ENCODE peak calls at places on chromosome 19, in six cellular contexts. One of them, this sample, is unnamed.

GRCh38 chr19:48396010-48396870 is 2.8 kb downstream of the GRIN2D start:
- DNase-seq in GM12878: no peak
- DNase-seq in left lung: no peak
- DNase-seq in hepatocyte: no peak
- DNase-seq in body of pancreas: no peak
- DNase-seq in tibial nerve: no peak
- DNase-seq in this sample: no peak

GRCh38 chr19:3357731-3358391 is 8.5 kb upstream of the NFIC start:
- DNase-seq in GM12878: no peak
- DNase-seq in left lung: no peak
- DNase-seq in hepatocyte: no peak
- DNase-seq in body of pancreas: peak; percentile 45
- DNase-seq in tibial nerve: no peak
- DNase-seq in this sample: no peak

GRCh38 chr19:13505164-13505695 is 1.0 kb downstream of the CACNA1A start:
- DNase-seq in GM12878: no peak
- DNase-seq in left lung: no peak
- DNase-seq in hepatocyte: no peak
- DNase-seq in body of pancreas: no peak
- DNase-seq in tibial nerve: no peak
- DNase-seq in this sample: no peak

GRCh38 chr19:2680808-2681207 is 21.7 kb downstream of the GNG7 start:
- DNase-seq in GM12878: peak; percentile 81
- DNase-seq in left lung: no peak
- DNase-seq in hepatocyte: no peak
- DNase-seq in body of pancreas: no peak
- DNase-seq in tibial nerve: no peak
- DNase-seq in this sample: no peak

GRCh38 chr19:2575734-2576481 is 100.0 kb downstream of the GADD45B start:
- DNase-seq in GM12878: no peak
- DNase-seq in left lung: no peak
- DNase-seq in hepatocyte: peak; percentile 68
- DNase-seq in body of pancreas: peak; percentile 48
- DNase-seq in tibial nerve: peak; percentile 84
- DNase-seq in this sample: peak; percentile 68

GRCh38 chr19:48836089-48837017 is at the start of gene HSD17B14:
- DNase-seq in GM12878: no peak
- DNase-seq in left lung: peak; percentile 80
- DNase-seq in hepatocyte: peak; percentile 78
- DNase-seq in body of pancreas: peak; percentile 23
- DNase-seq in tibial nerve: no peak
- DNase-seq in this sample: peak; percentile 75

GRCh38 chr19:17855333-17856152 is 4.2 kb upstream of the RPL18A start:
- DNase-seq in GM12878: peak; percentile 37
- DNase-seq in left lung: peak; percentile 98
- DNase-seq in hepatocyte: peak; percentile 89
- DNase-seq in body of pancreas: peak; percentile 92
- DNase-seq in tibial nerve: peak; percentile 93
- DNase-seq in this sample: peak; percentile 92

GRCh38 chr19:1816530-1817298 is 4.6 kb upstream of the ATP8B3 start:
- DNase-seq in GM12878: no peak
- DNase-seq in left lung: peak; percentile 72
- DNase-seq in hepatocyte: no peak
- DNase-seq in body of pancreas: no peak
- DNase-seq in tibial nerve: no peak
- DNase-seq in this sample: no peak

GRCh38 chr19:10086904-10087256 is 763 bp downstream of the SHFL start:
- DNase-seq in GM12878: no peak
- DNase-seq in left lung: peak; percentile 83
- DNase-seq in hepatocyte: no peak
- DNase-seq in body of pancreas: no peak
- DNase-seq in tibial nerve: no peak
- DNase-seq in this sample: no peak

GRCh38 chr19:44142014-44142523 is 715 bp downstream of the ZNF234 start:
- DNase-seq in GM12878: no peak
- DNase-seq in left lung: no peak
- DNase-seq in hepatocyte: peak; percentile 16
- DNase-seq in body of pancreas: peak; percentile 7
- DNase-seq in tibial nerve: no peak
- DNase-seq in this sample: no peak

GRCh38 chr19:32858559-32858958 is 11.0 kb downstream of the SLC7A9 start:
- DNase-seq in GM12878: no peak
- DNase-seq in left lung: peak; percentile 35
- DNase-seq in hepatocyte: no peak
- DNase-seq in body of pancreas: no peak
- DNase-seq in tibial nerve: no peak
- DNase-seq in this sample: peak; percentile 48

GRCh38 chr19:39194832-39195542 is 1.8 kb upstream of the NCCRP1 start:
- DNase-seq in GM12878: no peak
- DNase-seq in left lung: no peak
- DNase-seq in hepatocyte: no peak
- DNase-seq in body of pancreas: peak; percentile 65
- DNase-seq in tibial nerve: no peak
- DNase-seq in this sample: no peak

GRCh38 chr19:29266001-29266400 is 53.0 kb upstream of the UQCRFS1 start:
- DNase-seq in GM12878: no peak
- DNase-seq in left lung: no peak
- DNase-seq in hepatocyte: no peak
- DNase-seq in body of pancreas: no peak
- DNase-seq in tibial nerve: no peak
- DNase-seq in this sample: peak; percentile 13

GRCh38 chr19:5580116-5580515 is 12.4 kb upstream of the TINCR start:
- DNase-seq in GM12878: no peak
- DNase-seq in left lung: no peak
- DNase-seq in hepatocyte: no peak
- DNase-seq in body of pancreas: no peak
- DNase-seq in tibial nerve: no peak
- DNase-seq in this sample: no peak

GRCh38 chr19:4537953-4538600 is 1.8 kb downstream of the LRG1 start:
- DNase-seq in GM12878: no peak
- DNase-seq in left lung: no peak
- DNase-seq in hepatocyte: peak; percentile 2
- DNase-seq in body of pancreas: no peak
- DNase-seq in tibial nerve: no peak
- DNase-seq in this sample: no peak

GRCh38 chr19:5436101-5436947 is 18.9 kb upstream of the ZNRF4 start:
- DNase-seq in GM12878: no peak
- DNase-seq in left lung: no peak
- DNase-seq in hepatocyte: peak; percentile 68
- DNase-seq in body of pancreas: no peak
- DNase-seq in tibial nerve: no peak
- DNase-seq in this sample: no peak

GRCh38 chr19:6654347-6655310 is 15.3 kb downstream of the TNFSF14 start:
- DNase-seq in GM12878: no peak
- DNase-seq in left lung: no peak
- DNase-seq in hepatocyte: no peak
- DNase-seq in body of pancreas: no peak
- DNase-seq in tibial nerve: no peak
- DNase-seq in this sample: no peak

GRCh38 chr19:50648659-50649058 is 586 bp upstream of the C19orf81 start:
- DNase-seq in GM12878: no peak
- DNase-seq in left lung: no peak
- DNase-seq in hepatocyte: no peak
- DNase-seq in body of pancreas: no peak
- DNase-seq in tibial nerve: no peak
- DNase-seq in this sample: no peak

GRCh38 chr19:39263912-39264305 is 4.3 kb upstream of the IFNL2 start:
- DNase-seq in GM12878: no peak
- DNase-seq in left lung: no peak
- DNase-seq in hepatocyte: no peak
- DNase-seq in body of pancreas: peak; percentile 36
- DNase-seq in tibial nerve: no peak
- DNase-seq in this sample: peak; percentile 52

GRCh38 chr19:42683917-42684513 is 56.3 kb downstream of the PSG3 start:
- DNase-seq in GM12878: no peak
- DNase-seq in left lung: no peak
- DNase-seq in hepatocyte: no peak
- DNase-seq in body of pancreas: no peak
- DNase-seq in tibial nerve: peak; percentile 25
- DNase-seq in this sample: no peak

GRCh38 chr19:35194022-35194984 is 34.2 kb downstream of the FAM187B start:
- DNase-seq in GM12878: no peak
- DNase-seq in left lung: no peak
- DNase-seq in hepatocyte: no peak
- DNase-seq in body of pancreas: no peak
- DNase-seq in tibial nerve: no peak
- DNase-seq in this sample: no peak

GRCh38 chr19:35204799-35205732 is 23.5 kb downstream of the FAM187B start:
- DNase-seq in GM12878: peak; percentile 87
- DNase-seq in left lung: no peak
- DNase-seq in hepatocyte: no peak
- DNase-seq in body of pancreas: no peak
- DNase-seq in tibial nerve: peak; percentile 28
- DNase-seq in this sample: no peak

GRCh38 chr19:35202722-35203674 is 25.5 kb downstream of the FAM187B start:
- DNase-seq in GM12878: no peak
- DNase-seq in left lung: no peak
- DNase-seq in hepatocyte: no peak
- DNase-seq in body of pancreas: no peak
- DNase-seq in tibial nerve: no peak
- DNase-seq in this sample: no peak

GRCh38 chr19:35195822-35196221 is 32.7 kb downstream of the FAM187B start:
- DNase-seq in GM12878: peak; percentile 30
- DNase-seq in left lung: no peak
- DNase-seq in hepatocyte: peak; percentile 32
- DNase-seq in body of pancreas: no peak
- DNase-seq in tibial nerve: no peak
- DNase-seq in this sample: no peak

GRCh38 chr19:35199481-35199880 is 29.1 kb downstream of the FAM187B start:
- DNase-seq in GM12878: no peak
- DNase-seq in left lung: no peak
- DNase-seq in hepatocyte: no peak
- DNase-seq in body of pancreas: no peak
- DNase-seq in tibial nerve: no peak
- DNase-seq in this sample: no peak
- H3K4me3 ChIP-seq in GM12878: no peak overlapping the region
- H3K4me3 ChIP-seq in left lung: no peak overlapping the region
- H3K4me3 ChIP-seq in hepatocyte: no peak overlapping the region
- H3K4me3 ChIP-seq in body of pancreas: no peak overlapping the region
- H3K4me3 ChIP-seq in tibial nerve: no peak overlapping the region
- H3K4me3 ChIP-seq in this sample: no peak overlapping the region

GRCh38 chr19:15810335-15810734 is 5.1 kb downstream of the OR10H1 start:
- DNase-seq in GM12878: no peak
- DNase-seq in left lung: no peak
- DNase-seq in hepatocyte: no peak
- DNase-seq in body of pancreas: peak; percentile 10
- DNase-seq in tibial nerve: peak; percentile 14
- DNase-seq in this sample: no peak
- H3K9me3 ChIP-seq in GM12878: no peaks in the 10 kb centered on the region
- H3K9me3 ChIP-seq in left lung: no peaks in the 10 kb centered on the region
- H3K9me3 ChIP-seq in hepatocyte: no peaks in the 10 kb centered on the region
- H3K9me3 ChIP-seq in body of pancreas: no peaks in the 10 kb centered on the region
- H3K9me3 ChIP-seq in tibial nerve: no peaks in the 10 kb centered on the region
- H3K9me3 ChIP-seq in this sample: no peaks in the 10 kb centered on the region

DNA sequence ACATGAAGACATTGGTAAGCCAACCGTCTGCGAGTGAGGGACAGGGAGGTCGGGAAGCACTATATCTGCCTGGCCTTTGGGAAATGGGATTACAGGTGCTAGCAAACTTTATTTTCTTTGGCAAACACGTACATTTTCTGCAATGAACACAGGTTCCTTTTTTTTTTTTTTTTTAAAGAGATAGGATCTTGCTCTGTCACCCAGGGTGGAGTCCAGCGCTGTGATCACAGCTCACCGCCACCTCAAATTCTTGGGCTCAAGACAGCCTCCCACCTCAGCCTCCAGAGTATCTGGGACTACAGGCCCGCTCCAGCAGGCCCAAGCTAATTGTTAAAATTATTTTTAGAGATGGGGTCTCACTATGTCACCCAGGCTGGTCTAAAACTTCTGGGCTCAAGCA is 24.2 kb downstream of the ELAVL1 start:
- DNase-seq in GM12878: no peak
- DNase-seq in left lung: no peak
- DNase-seq in hepatocyte: no peak
- DNase-seq in body of pancreas: no peak
- DNase-seq in tibial nerve: no peak
- DNase-seq in this sample: no peak
- TF ChIP-seq CTCF in GM12878: no peak
- TF ChIP-seq CTCF in left lung: no peak
- TF ChIP-seq CTCF in hepatocyte: no peak
- TF ChIP-seq CTCF in body of pancreas: no peak
- TF ChIP-seq CTCF in tibial nerve: no peak
- TF ChIP-seq CTCF in this sample: no peak

GRCh38 chr19:459724-460511 is 915 bp downstream of the SHC2 start:
- DNase-seq in GM12878: no peak
- DNase-seq in left lung: peak; percentile 81
- DNase-seq in hepatocyte: peak; percentile 92
- DNase-seq in body of pancreas: peak; percentile 83
- DNase-seq in tibial nerve: peak; percentile 31
- DNase-seq in this sample: peak; percentile 83

GRCh38 chr19:464146-464545 is 3.3 kb upstream of the SHC2 start:
- DNase-seq in GM12878: no peak
- DNase-seq in left lung: no peak
- DNase-seq in hepatocyte: no peak
- DNase-seq in body of pancreas: no peak
- DNase-seq in tibial nerve: no peak
- DNase-seq in this sample: no peak

GRCh38 chr19:463483-464130 is 2.8 kb upstream of the SHC2 start:
- DNase-seq in GM12878: no peak
- DNase-seq in left lung: peak; percentile 64
- DNase-seq in hepatocyte: no peak
- DNase-seq in body of pancreas: no peak
- DNase-seq in tibial nerve: no peak
- DNase-seq in this sample: no peak

GRCh38 chr19:460877-461609 is at the start of gene SHC2:
- DNase-seq in GM12878: no peak
- DNase-seq in left lung: peak; percentile 58
- DNase-seq in hepatocyte: peak; percentile 81
- DNase-seq in body of pancreas: peak; percentile 78
- DNase-seq in tibial nerve: no peak
- DNase-seq in this sample: no peak

DNA sequence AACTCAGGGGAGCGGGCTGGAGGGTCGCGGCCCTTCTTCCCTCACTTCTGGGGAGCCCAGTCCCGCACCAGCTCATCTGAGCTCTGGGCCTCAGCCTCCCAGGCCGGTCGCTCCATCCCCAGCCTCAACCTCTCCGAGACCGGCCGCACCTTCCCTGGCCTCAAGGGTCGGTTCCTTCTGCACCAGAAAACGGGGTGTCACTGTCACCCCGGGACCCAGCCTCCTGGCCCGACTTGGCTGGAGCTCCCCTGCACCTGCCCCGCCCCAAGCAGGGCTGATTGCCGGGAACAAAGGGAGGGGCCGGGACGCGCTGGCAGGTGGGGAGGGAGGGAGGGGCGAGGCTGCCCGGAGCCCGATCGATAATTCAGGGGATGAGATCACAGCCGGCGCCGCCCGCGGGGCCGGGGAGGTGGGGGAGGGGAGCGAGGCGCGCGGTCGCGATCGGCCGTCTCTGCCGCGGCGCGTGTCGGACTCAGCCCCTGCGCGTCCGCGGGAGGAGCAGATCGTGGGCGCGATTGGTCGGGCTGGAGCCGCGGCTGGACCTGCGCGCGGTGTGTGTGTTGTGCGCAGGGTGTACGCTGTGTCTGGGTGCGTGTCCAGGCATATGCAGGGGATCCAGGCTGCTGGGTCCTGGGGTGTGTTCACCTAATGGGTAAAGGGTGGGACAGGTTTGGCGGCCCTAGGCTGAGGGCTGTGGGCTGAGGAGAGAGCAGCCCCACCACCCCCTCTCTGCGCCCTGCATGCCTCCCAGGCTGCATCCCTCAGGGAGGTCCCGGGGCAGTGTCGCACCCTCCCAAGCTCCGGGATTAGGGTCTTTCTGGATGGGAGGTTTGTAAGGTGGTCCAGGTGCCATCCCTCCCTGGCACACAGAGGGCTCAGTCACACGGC is 1.1 kb upstream of the SHC2 start:
- DNase-seq in GM12878: no peak
- DNase-seq in left lung: peak; percentile 82
- DNase-seq in hepatocyte: peak; percentile 83
- DNase-seq in body of pancreas: peak; percentile 93
- DNase-seq in tibial nerve: no peak
- DNase-seq in this sample: peak; percentile 76
- H3K4me3 ChIP-seq in GM12878: no peak overlapping the region
- H3K4me3 ChIP-seq in left lung: peak overlapping the region; percentile 27
- H3K4me3 ChIP-seq in hepatocyte: no peak overlapping the region
- H3K4me3 ChIP-seq in body of pancreas: no peak overlapping the region
- H3K4me3 ChIP-seq in tibial nerve: peak overlapping the region; percentile 15
- H3K4me3 ChIP-seq in this sample: peak overlapping the region; percentile 41

This sample was measured in upper lobe of right lung.